ENCODE peak calls at places on chromosomes 11 and 22, in six cellular contexts. V, S, I, Q, W and H are unnamed samples.

GRCh38 chr11:46039990-46040389 is 81.3 kb downstream of the PHF21A start:
- DNase-seq in S (no peak), W (no peak), I (no peak), V (no peak), Q (no peak), H (no peak)

GRCh38 chr11:109914809-109915653 is 178.2 kb upstream of the ZC3H12C start:
- DNase-seq in S (no peak), Q (no peak), I (no peak), W (no peak), V (no peak), H (no peak)

GRCh38 chr11:18223937-18224387 is 12.6 kb downstream of the SAA4 start:
- DNase-seq in Q (no peak), S (no peak), I (no peak), W (no peak), V (no peak), H (no peak)

GRCh38 chr22:23565288-23565941 is 14.7 kb downstream of the IGLL1 start:
- DNase-seq in S (no peak), I (peak), V (no peak), Q (peak), W (peak), H (no peak)

GRCh38 chr11:88478136-88478785 is 140.7 kb upstream of the CTSC start:
- DNase-seq in S (no peak), I (no peak), W (peak), Q (no peak), V (no peak), H (no peak)

GRCh38 chr22:40654522-40655167 is 18.1 kb upstream of the MRTFA start:
- DNase-seq in S (no peak), Q (no peak), I (no peak), W (peak), V (no peak), H (no peak)

GRCh38 chr11:85627332-85627997 is at the start of gene DLG2:
- DNase-seq in V (no peak), S (no peak), Q (no peak), W (peak), I (no peak), H (no peak)

GRCh38 chr11:100691886-100692285 is 4.8 kb downstream of the ARHGAP42 start:
- DNase-seq in Q (no peak), I (no peak), V (no peak), S (no peak), W (no peak), H (no peak)

GRCh38 chr11:117316197-117316961 is at the start of gene BACE1:
- DNase-seq in I (peak), W (peak), V (peak), S (no peak), Q (peak), H (no peak)

GRCh38 chr11:96219981-96220623 is 122.9 kb downstream of the MAML2 start:
- DNase-seq in S (no peak), W (no peak), Q (no peak), V (no peak), I (no peak), H (no peak)

GRCh38 chr11:74677131-74677530 is 54.1 kb downstream of the CHRDL2 start:
- DNase-seq in W (no peak), I (no peak), Q (no peak), V (peak), S (no peak), H (peak)

GRCh38 chr22:17213976-17214375 is 5.3 kb downstream of the ADA2 start:
- DNase-seq in I (peak), V (no peak), Q (peak), W (no peak), S (no peak), H (no peak)

GRCh38 chr22:44753189-44754042 is 1.0 kb downstream of the ARHGAP8 start:
- DNase-seq in I (no peak), S (no peak), V (no peak), W (no peak), Q (no peak), H (no peak)

GRCh38 chr11:108788565-108789199 is 123.8 kb downstream of the DDX10 start:
- DNase-seq in W (no peak), V (no peak), Q (peak), S (no peak), I (peak), H (no peak)

GRCh38 chr11:62611705-62612365 is 740 bp downstream of the EML3 start:
- DNase-seq in V (no peak), S (no peak), W (no peak), I (no peak), Q (peak), H (no peak)